ENCODE peak calls at places on chromosomes 4 and X, in eight cellular contexts. H is NB4, X is AG04450, W is fibroblast of mammary gland, M is brain microvascular endothelial cell, I is IMR-90, B is upper lobe of right lung, V is transverse colon. P is an unnamed sample.

GRCh38 chrX:153886915-153887314 is 942 bp upstream of the L1CAM start:
- DNase-seq in H (no peak), X (no peak), W (no peak), M (no peak), I (no peak), B (no peak), V (no peak), P (peak; percentile 2)

GRCh38 chr4:104457308-104457981 is 37.2 kb downstream of the CXXC4 start:
- DNase-seq in H (no peak), X (no peak), W (no peak), M (no peak), I (no peak), B (no peak), V (no peak), P (no peak)

GRCh38 chrX:15797707-15798106 is 7.4 kb downstream of the ZRSR2 start:
- DNase-seq in H (no peak), X (no peak), W (no peak), M (no peak), I (peak; percentile 13), B (no peak), V (no peak), P (no peak)

GRCh38 chrX:150805736-150806135 is 92.7 kb downstream of the CD99L2 start:
- DNase-seq in H (no peak), X (no peak), W (no peak), M (no peak), I (peak; percentile 1), B (no peak), V (no peak), P (no peak)

GRCh38 chr4:107740381-107740780 is 20.3 kb upstream of the PAPSS1 start:
- DNase-seq in H (peak; percentile 18), X (no peak), W (no peak), M (no peak), I (peak; percentile 9), B (no peak), V (no peak), P (no peak)

GRCh38 chr4:65546882-65547281 is 123.4 kb downstream of the EPHA5 start:
- DNase-seq in H (no peak), X (no peak), W (no peak), M (no peak), I (no peak), B (no peak), V (no peak), P (no peak)

GRCh38 chr4:148164529-148164928 is 277.7 kb downstream of the NR3C2 start:
- DNase-seq in H (no peak), X (no peak), W (no peak), M (no peak), I (no peak), B (no peak), V (no peak), P (no peak)

GRCh38 chrX:52979993-52980392 is 21.7 kb upstream of the FAM156A start:
- DNase-seq in H (no peak), X (no peak), W (no peak), M (no peak), I (no peak), B (no peak), V (no peak), P (no peak)

GRCh38 chr4:110510955-110511544 is 35.1 kb downstream of the ENPEP start:
- DNase-seq in H (peak; percentile 62), X (peak; percentile 26), W (peak; percentile 75), M (no peak), I (peak; percentile 67), B (no peak), V (no peak), P (no peak)

GRCh38 chr4:110510282-110510681 is 34.3 kb downstream of the ENPEP start:
- DNase-seq in H (no peak), X (no peak), W (no peak), M (no peak), I (no peak), B (no peak), V (peak; percentile 17), P (no peak)

GRCh38 chr4:110505440-110505839 is 29.5 kb downstream of the ENPEP start:
- DNase-seq in H (no peak), X (no peak), W (no peak), M (no peak), I (no peak), B (no peak), V (no peak), P (no peak)

GRCh38 chr4:110512901-110513300 is 36.9 kb downstream of the ENPEP start:
- DNase-seq in H (no peak), X (no peak), W (no peak), M (no peak), I (no peak), B (no peak), V (no peak), P (no peak)

GRCh38 chr4:110508827-110509446 is 33.0 kb downstream of the ENPEP start:
- DNase-seq in H (peak; percentile 26), X (no peak), W (peak; percentile 59), M (no peak), I (peak; percentile 46), B (no peak), V (no peak), P (no peak)
- TF ChIP-seq CTCF in H (no peak), X (peak; percentile 60), W (peak; percentile 48), M (peak; percentile 30), I (peak; percentile 58), B (peak; percentile 26), V (no peak), P (peak; percentile 58)

GRCh38 chrX:7074908-7075204 is 72.7 kb upstream of the STS start:
- DNase-seq in H (no peak), X (no peak), W (no peak), M (no peak), I (no peak), B (no peak), V (no peak), P (no peak)

GRCh38 chrX:7073336-7073735 is 74.2 kb upstream of the STS start:
- DNase-seq in H (no peak), X (no peak), W (no peak), M (no peak), I (no peak), B (no peak), V (no peak), P (no peak)

GRCh38 chrX:7076245-7076661 is 71.3 kb upstream of the STS start:
- DNase-seq in H (no peak), X (no peak), W (no peak), M (no peak), I (no peak), B (no peak), V (no peak), P (no peak)

GRCh38 chrX:7072856-7073255 is 74.7 kb upstream of the STS start:
- DNase-seq in H (no peak), X (no peak), W (no peak), M (no peak), I (no peak), B (no peak), V (no peak), P (no peak)

DNA sequence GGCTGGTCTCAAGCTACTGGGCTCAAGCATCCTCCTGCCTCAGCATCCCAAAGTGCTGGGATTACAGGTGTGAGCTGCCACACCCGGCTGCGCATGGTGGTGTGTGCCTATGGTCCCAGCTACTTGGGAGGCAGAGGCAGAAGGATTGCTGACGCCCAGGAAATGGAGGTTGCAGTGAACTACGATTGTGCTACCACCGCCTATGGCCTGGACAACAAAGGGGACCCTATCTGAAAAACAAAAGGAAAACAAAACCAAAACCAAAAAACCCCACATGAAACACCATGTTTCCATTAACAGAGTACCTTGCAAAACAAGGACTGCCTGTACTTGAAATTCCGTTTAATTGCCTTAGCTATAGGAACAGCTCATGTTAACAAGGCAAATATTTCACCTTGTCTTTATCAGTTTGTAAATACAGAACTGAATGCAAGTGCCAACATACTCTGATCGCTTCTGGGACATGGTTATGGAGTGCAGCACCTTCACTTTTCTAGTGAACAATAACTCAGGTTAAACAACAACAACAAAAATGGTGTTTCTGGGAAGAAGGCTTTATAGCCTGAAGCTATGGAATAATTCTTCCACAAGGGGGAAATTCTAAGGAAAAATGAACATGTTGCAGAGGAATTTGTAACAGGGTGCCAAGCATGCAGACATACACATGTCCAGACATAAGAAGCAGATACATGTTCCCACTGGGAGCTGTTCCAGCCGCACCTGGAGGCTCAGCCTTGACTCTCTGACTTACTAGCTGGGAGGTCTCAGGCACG is 73.2 kb upstream of the STS start:
- DNase-seq in H (no peak), X (no peak), W (no peak), M (no peak), I (no peak), B (no peak), V (no peak), P (no peak)
- TF ChIP-seq CTCF in H (no peak), X (no peak), W (peak; percentile 16), M (peak; percentile 15), I (no peak), B (no peak), V (no peak), P (no peak)

DNA sequence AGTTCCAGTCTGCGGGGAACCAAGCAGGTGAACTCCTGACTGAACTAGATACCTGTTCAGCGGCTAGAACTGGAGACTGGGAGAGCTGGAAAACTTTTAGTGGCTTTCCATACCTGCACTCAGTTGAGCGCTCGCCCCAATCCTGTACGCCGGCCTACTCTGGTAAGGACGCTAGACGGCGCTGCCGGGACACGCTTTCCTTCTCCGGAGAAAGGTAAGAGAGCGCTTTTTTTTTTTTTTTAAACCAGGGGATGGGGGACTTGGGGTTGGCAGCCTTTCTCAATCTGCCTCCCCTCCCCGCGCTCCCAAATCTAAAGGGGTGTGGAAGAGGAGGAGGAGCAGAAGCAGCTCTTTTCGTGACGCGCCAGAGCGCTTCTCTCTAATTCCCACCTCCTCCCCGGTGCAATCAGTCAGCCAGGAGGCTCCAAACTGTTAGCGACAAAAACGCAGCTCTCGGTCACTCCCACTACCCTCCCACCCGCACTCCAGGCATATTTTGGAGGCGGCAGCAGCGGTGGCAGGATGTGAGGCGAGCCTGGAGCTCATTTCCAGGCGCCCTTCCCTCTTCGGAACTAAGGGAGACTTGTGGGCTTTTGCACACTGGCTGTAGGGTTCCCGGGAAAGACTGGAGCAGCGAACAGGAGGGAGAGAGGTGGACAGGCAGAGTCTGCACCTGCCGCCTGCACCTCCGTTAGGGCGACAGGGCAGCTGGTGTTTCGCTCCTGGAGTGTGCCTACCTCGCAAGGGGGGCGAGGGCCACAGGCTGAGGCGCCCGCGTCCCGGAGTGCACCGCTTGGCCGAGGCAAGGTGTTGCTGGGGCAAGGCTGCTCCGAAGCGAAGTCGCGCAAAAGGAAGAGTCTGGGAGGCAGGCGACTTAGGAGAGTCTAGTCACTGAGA is at the start of gene IL1RAPL2:
- DNase-seq in H (no peak), X (no peak), W (peak; percentile 28), M (no peak), I (no peak), B (peak; percentile 77), V (peak; percentile 14), P (no peak)
- TF ChIP-seq CTCF in H (peak; percentile 9), X (peak; percentile 22), W (peak; percentile 49), M (peak; percentile 78), I (peak; percentile 10), B (peak; percentile 28), V (no peak), P (peak; percentile 67)

DNA sequence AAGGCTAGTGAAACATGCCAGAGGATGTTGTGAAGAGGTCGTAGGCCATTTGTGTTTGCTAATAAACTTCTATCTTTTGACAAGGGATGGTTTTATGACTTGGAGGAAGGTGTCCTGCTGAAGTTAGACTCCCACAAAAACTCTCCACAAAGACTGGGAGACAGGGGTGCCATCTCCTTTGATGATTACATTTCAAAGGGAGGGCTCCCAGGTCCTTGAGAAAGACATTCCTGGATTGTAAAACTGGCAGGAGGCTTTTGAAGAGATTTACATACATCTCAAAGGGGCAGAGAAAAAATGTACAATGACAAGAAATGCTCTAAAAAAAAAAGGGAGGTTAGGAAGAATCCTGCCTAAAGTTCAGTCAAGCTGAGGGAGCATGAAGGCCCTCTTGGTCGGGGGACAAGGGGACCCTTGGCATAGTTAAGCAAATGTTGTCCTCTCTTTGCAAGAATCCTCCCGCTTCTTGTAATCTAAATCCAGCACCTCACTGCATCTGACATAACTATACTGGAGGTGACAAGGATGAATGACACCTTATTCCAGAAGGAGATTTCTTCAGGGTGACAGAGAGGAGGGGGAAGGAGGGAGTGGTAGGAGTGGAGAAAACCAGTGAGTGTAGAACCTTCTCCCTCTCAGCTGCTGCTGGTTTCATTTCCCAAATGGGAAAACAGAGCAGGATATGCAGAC is 41.0 kb upstream of the MGST2 start:
- DNase-seq in H (no peak), X (no peak), W (no peak), M (no peak), I (no peak), B (no peak), V (no peak), P (no peak)
- TF ChIP-seq CTCF in H (no peak), X (no peak), W (no peak), M (no peak), I (no peak), B (no peak), V (no peak), P (no peak)